ENCODE peak calls at places on chromosome 15, in ten cellular contexts. B is choroid plexus epithelial cell, D is testis, I is transverse colon, Z is HCT116, L is heart left ventricle, E is lung, T is fibroblast of pulmonary artery, F is RWPE2, A is retinal pigment epithelial cell. H is an unnamed sample.

GRCh38 chr15:85582076-85582718 is 201.8 kb downstream of the AKAP13 start:
- DNase-seq in D (no peak), I (peak), E (no peak), T (peak), B (peak), L (no peak), Z (no peak), F (no peak), A (no peak), H (no peak)

GRCh38 chr15:74240002-74240568 is 4.0 kb downstream of the CCDC33 start:
- DNase-seq in I (peak), T (peak), Z (peak), B (peak), D (peak), F (peak), E (peak), L (peak), A (peak), H (peak)

GRCh38 chr15:60682615-60683014 is 203.7 kb upstream of the ICE2 start:
- DNase-seq in Z (no peak), B (no peak), E (no peak), I (no peak), L (no peak), D (peak), T (no peak), A (no peak), F (no peak), H (no peak)

GRCh38 chr15:66287461-66288055 is 5.8 kb upstream of the DIS3L start:
- DNase-seq in A (no peak), Z (no peak), T (peak), F (no peak), L (no peak), E (no peak), I (no peak), B (peak), D (no peak), H (no peak)

GRCh38 chr15:69134841-69135240 is 25.6 kb upstream of the GLCE start:
- DNase-seq in T (no peak), F (no peak), D (no peak), Z (no peak), I (no peak), B (no peak), A (no peak), E (no peak), L (no peak), H (no peak)

GRCh38 chr15:33156021-33156420 is 38.5 kb downstream of the FMN1 start:
- DNase-seq in I (no peak), D (no peak), E (no peak), F (no peak), T (no peak), Z (no peak), B (no peak), L (no peak), A (no peak), H (no peak)

GRCh38 chr15:77865701-77866100 is 211.8 kb downstream of the TBC1D2B start:
- DNase-seq in B (no peak), L (no peak), F (peak), Z (no peak), D (no peak), I (peak), T (no peak), A (no peak), E (no peak), H (no peak)

GRCh38 chr15:68199340-68199739 is 5.8 kb downstream of the CALML4 start:
- DNase-seq in A (no peak), F (no peak), D (no peak), E (no peak), T (no peak), Z (no peak), B (no peak), I (no peak), L (no peak), H (no peak)

GRCh38 chr15:90463381-90463780 is 66.3 kb upstream of the CRTC3 start:
- DNase-seq in Z (no peak), A (peak), I (no peak), E (no peak), F (no peak), T (peak), B (peak), L (peak), D (no peak), H (peak)

GRCh38 chr15:77983091-77983707 is 94.3 kb downstream of the TBC1D2B start:
- DNase-seq in B (no peak), A (no peak), Z (no peak), T (no peak), L (no peak), I (no peak), E (no peak), D (peak), F (peak), H (no peak)

GRCh38 chr15:59360896-59361295 is 11.8 kb downstream of the MYO1E start:
- DNase-seq in I (no peak), F (no peak), A (no peak), Z (no peak), D (no peak), L (no peak), E (no peak), B (peak), T (no peak), H (no peak)

GRCh38 chr15:68210821-68211655 is 5.9 kb upstream of the CALML4 start:
- DNase-seq in B (peak), I (peak), T (peak), L (peak), F (peak), E (peak), Z (no peak), D (peak), A (no peak), H (no peak)

GRCh38 chr15:75037685-75038084 is 14.3 kb downstream of the PPCDC start:
- DNase-seq in T (peak), E (no peak), B (peak), D (no peak), A (no peak), F (no peak), Z (no peak), L (no peak), I (no peak), H (no peak)

GRCh38 chr15:98745650-98746374 is 97.5 kb downstream of the IGF1R start:
- DNase-seq in B (peak), A (no peak), D (no peak), F (no peak), I (no peak), T (no peak), L (no peak), E (no peak), Z (no peak), H (no peak)

GRCh38 chr15:34122771-34123183 is 20.9 kb downstream of the PGBD4 start:
- DNase-seq in Z (no peak), D (no peak), L (no peak), A (peak), T (peak), I (no peak), B (peak), F (no peak), E (no peak), H (no peak)

GRCh38 chr15:56957812-56958406 is 39.5 kb downstream of the TCF12 start:
- DNase-seq in E (no peak), D (no peak), A (no peak), L (no peak), T (no peak), Z (no peak), I (no peak), F (no peak), B (no peak), H (no peak)

GRCh38 chr15:74025436-74025835 is 30.9 kb downstream of the PML start:
- DNase-seq in E (no peak), L (no peak), A (no peak), D (no peak), Z (no peak), I (no peak), B (peak), F (no peak), T (peak), H (no peak)

GRCh38 chr15:80787238-80787805 is 8.2 kb downstream of the CEMIP start:
- DNase-seq in I (no peak), L (no peak), E (no peak), F (no peak), Z (no peak), T (no peak), D (no peak), A (no peak), B (peak), H (no peak)

GRCh38 chr15:33985287-33985686 is 17.0 kb downstream of the CHRM5 start:
- DNase-seq in Z (no peak), E (no peak), I (no peak), L (no peak), D (no peak), B (peak), T (peak), A (peak), F (no peak), H (peak)

GRCh38 chr15:58260186-58260910 is 122.2 kb downstream of the AQP9 start:
- DNase-seq in I (no peak), A (no peak), E (no peak), T (no peak), Z (no peak), L (no peak), F (no peak), D (no peak), B (no peak), H (no peak)

GRCh38 chr15:54280726-54281125 is 302.5 kb downstream of the UNC13C start:
- DNase-seq in E (no peak), I (no peak), A (no peak), B (no peak), Z (no peak), L (no peak), F (no peak), D (no peak), T (no peak), H (no peak)

GRCh38 chr15:35750051-35750450 is 204.1 kb upstream of the DPH6 start:
- DNase-seq in T (no peak), Z (no peak), A (no peak), F (no peak), L (no peak), D (no peak), B (no peak), E (no peak), I (no peak), H (no peak)

GRCh38 chr15:66748320-66748779 is 46.3 kb downstream of the SMAD6 start:
- DNase-seq in E (no peak), Z (no peak), B (peak), F (no peak), I (no peak), D (no peak), A (peak), L (no peak), T (peak), H (no peak)

GRCh38 chr15:25724899-25725298 is 138.2 kb downstream of the ATP10A start:
- DNase-seq in I (no peak), E (no peak), B (no peak), L (no peak), D (peak), T (no peak), Z (no peak), F (no peak), A (no peak), H (no peak)

GRCh38 chr15:77795446-77795845 is 162.7 kb upstream of the LINGO1 start:
- DNase-seq in E (no peak), Z (no peak), A (no peak), F (no peak), I (no peak), B (no peak), T (no peak), L (no peak), D (no peak), H (no peak)

GRCh38 chr15:50107157-50107556 is 11.9 kb downstream of the ATP8B4 start:
- DNase-seq in A (no peak), B (no peak), T (no peak), I (no peak), D (no peak), F (no peak), E (no peak), L (no peak), Z (no peak), H (no peak)

GRCh38 chr15:59657635-59658125 is 365 bp upstream of the GTF2A2 start:
- DNase-seq in A (no peak), Z (no peak), T (no peak), B (no peak), L (no peak), D (no peak), E (no peak), I (peak), F (no peak), H (no peak)

GRCh38 chr15:65862682-65863081 is 6.6 kb upstream of the RAB11A start:
- DNase-seq in Z (peak), D (peak), L (no peak), E (peak), T (peak), B (peak), A (peak), F (no peak), I (peak), H (no peak)

GRCh38 chr15:71116942-71117341 is 1.7 kb downstream of the THSD4 start:
- DNase-seq in Z (no peak), A (no peak), B (no peak), L (peak), T (no peak), I (peak), E (no peak), D (no peak), F (no peak), H (no peak)

GRCh38 chr15:76994001-76994400 is 925 bp upstream of the PSTPIP1 start:
- DNase-seq in L (no peak), A (no peak), B (no peak), E (no peak), I (peak), Z (no peak), D (no peak), T (no peak), F (peak), H (no peak)

GRCh38 chr15:61091229-61091628 is 137.9 kb downstream of the RORA start:
- DNase-seq in Z (no peak), L (no peak), F (no peak), E (no peak), T (no peak), B (no peak), A (no peak), D (no peak), I (no peak), H (no peak)

GRCh38 chr15:29570931-29571727 is 251.1 kb downstream of the TJP1 start:
- DNase-seq in E (no peak), A (no peak), B (peak), F (no peak), D (peak), I (peak), T (peak), L (no peak), Z (no peak), H (no peak)

GRCh38 chr15:69126054-69126469 is 34.4 kb upstream of the GLCE start:
- DNase-seq in T (peak), F (no peak), E (peak), Z (no peak), D (no peak), B (peak), L (no peak), I (no peak), A (no peak), H (no peak)

GRCh38 chr15:59388670-59389069 is 16.0 kb upstream of the MYO1E start:
- DNase-seq in Z (no peak), F (no peak), A (no peak), L (no peak), I (no peak), B (peak), E (no peak), D (no peak), T (peak), H (peak)

GRCh38 chr15:38597221-38597800 is 32.7 kb upstream of the RASGRP1 start:
- DNase-seq in T (no peak), A (no peak), Z (no peak), F (no peak), L (no peak), D (no peak), E (no peak), I (no peak), B (no peak), H (no peak)

GRCh38 chr15:31236184-31237041 is 90.2 kb upstream of the KLF13 start:
- DNase-seq in E (peak), D (peak), Z (no peak), F (peak), A (peak), B (peak), I (peak), L (peak), T (peak), H (peak)

GRCh38 chr15:38598749-38599148 is 34.1 kb upstream of the RASGRP1 start:
- DNase-seq in B (no peak), F (no peak), I (no peak), L (no peak), A (no peak), E (no peak), D (no peak), Z (no peak), T (no peak), H (no peak)

GRCh38 chr15:90364251-90364650 is 12.2 kb downstream of the ZNF774 start:
- DNase-seq in A (peak), L (no peak), Z (no peak), T (peak), D (no peak), I (no peak), F (no peak), E (no peak), B (peak), H (peak)

GRCh38 chr15:58361291-58361759 is 70.5 kb upstream of the LIPC start:
- DNase-seq in L (no peak), B (peak), T (peak), Z (no peak), F (no peak), A (no peak), I (no peak), D (no peak), E (no peak), H (no peak)

GRCh38 chr15:96047255-96047931 is 283.1 kb upstream of the NR2F2 start:
- DNase-seq in T (peak), E (no peak), I (no peak), A (no peak), B (peak), Z (no peak), F (no peak), D (no peak), L (peak), H (peak)
- TF ChIP-seq CTCF in T (peak), E (no peak), I (no peak), A (no peak), B (peak), Z (no peak), F (no peak), D (no peak), L (no peak), H (no peak)

DNA sequence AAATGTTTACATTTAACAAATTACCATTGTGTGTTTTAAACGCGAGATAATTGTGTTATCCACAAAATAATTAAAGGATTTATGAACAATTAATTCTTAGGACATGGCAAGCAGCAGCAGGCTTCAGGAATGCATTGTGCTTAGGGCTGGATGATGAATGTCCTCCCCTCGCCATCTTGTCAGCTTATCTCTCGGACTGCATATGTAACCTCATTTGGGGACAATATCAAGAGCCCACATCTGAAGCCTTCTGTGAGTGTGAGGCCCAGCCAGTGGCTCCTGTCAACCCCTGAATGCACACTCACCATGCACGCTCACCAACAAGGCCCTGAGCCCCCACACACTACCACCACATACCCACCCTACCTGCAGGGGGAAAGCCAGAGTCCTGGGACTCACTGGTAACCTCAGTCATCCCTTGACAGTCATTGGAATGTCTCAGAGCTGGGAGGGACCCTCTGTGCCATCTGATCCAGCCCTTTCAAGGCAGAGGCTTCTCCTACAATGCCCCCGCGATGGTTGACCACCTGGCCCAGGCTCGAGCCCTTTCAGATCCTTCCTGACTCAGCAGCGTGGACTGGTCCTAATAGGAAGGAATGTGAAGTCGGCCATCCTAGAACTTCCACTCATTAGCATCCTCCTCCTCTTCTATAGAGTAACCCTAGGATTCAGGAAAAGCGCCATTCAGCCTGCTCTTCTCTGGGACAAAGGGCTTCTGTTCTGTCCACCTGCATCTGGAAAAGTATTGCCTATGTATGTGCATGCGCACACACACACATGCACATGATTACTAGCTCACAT is 38.2 kb downstream of the MRPL46 start:
- DNase-seq in D (no peak), B (no peak), T (no peak), A (no peak), E (no peak), L (no peak), I (no peak), Z (no peak), F (no peak), H (no peak)
- H3K4me3 ChIP-seq in D (no peak), B (no peak), T (no peak), A (no peak), E (no peak), L (no peak), I (no peak), Z (no peak), F (no peak), H (no peak)

GRCh38 chr15:23497710-23498111 is 50.7 kb upstream of the GOLGA6L2 start:
- DNase-seq in T (no peak), A (no peak), D (no peak), I (no peak), L (no peak), B (peak), E (no peak), Z (no peak), F (no peak), H (no peak)
- TF ChIP-seq CTCF in T (peak), A (peak), D (peak), I (peak), L (no peak), B (peak), E (no peak), Z (peak), F (peak), H (peak)

DNA sequence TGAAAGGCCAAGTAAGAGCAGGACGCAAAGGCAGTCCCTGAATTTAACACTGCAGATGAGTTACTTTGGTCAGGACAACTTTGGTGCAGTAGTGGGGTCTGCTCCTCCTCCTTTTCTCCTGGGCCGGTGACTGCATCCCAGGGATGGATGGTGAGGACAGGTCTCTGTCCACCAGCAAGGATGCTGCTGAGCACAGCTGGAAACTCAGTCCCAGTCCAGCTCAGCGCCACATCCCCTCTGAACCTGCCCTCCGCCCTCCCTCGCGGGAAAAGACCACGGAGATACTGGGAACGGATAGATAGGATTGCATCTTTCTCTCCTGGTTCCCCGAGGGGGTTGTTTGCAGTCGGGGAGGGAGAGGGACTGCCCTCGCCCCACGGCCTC is 13.8 kb downstream of the GRAMD2A start:
- DNase-seq in E (no peak), F (peak), B (no peak), L (no peak), A (no peak), I (no peak), D (no peak), Z (no peak), T (no peak), H (no peak)
- H3K4me3 ChIP-seq in E (no peak), F (no peak), B (peak), L (no peak), A (peak), I (no peak), D (peak), Z (peak), T (no peak), H (no peak)

GRCh38 chr15:52567886-52568568 is 803 bp downstream of the ARPP19 start:
- DNase-seq in F (peak), L (no peak), D (peak), Z (peak), B (peak), E (peak), T (no peak), I (peak), A (no peak), H (no peak)

GRCh38 chr15:52566889-52567288 is 1.9 kb downstream of the ARPP19 start:
- DNase-seq in Z (no peak), T (no peak), L (no peak), F (no peak), I (no peak), E (no peak), D (no peak), A (no peak), B (no peak), H (no peak)

GRCh38 chr15:52569244-52569585 is 385 bp upstream of the ARPP19 start:
- DNase-seq in A (no peak), B (no peak), I (no peak), E (no peak), Z (no peak), F (no peak), D (no peak), L (no peak), T (no peak), H (no peak)

GRCh38 chr15:52563499-52564060 is 5.2 kb downstream of the ARPP19 start:
- DNase-seq in B (no peak), D (no peak), I (no peak), L (no peak), Z (no peak), E (no peak), A (peak), T (no peak), F (no peak), H (no peak)

DNA sequence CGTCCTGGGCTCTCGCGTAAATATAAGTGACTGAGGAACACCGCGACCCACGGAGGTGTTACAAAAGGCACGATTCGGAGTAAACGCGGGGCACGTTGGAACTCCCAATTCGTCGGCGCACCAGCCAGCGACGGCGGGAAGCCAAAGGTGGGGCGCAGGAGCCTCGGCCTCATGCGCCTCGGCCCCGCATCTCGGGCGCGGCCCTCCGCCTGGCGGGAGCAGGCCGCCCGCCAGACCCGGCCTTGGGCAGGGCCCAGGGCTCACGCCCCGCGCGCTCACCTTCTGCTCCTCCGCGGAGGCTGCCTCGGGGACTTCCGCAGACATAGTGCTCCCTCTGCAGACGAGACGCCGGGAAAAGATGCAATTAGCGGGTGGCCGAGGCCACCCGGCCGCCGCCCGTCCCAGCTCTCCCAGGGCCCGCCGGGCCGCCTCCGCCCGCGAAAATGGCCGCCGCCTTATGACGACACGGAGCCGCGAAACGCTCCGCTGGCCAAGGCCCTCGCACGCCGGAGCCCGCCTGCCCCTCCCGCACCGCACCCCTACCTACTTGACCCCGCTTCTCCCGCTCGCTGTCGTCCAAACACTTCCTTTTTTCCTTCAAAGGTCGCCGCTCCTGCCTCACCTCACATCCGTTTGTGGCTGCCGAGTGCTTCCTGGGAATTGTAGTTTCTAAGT is at the start of gene ARPP19:
- DNase-seq in A (peak), Z (peak), F (peak), B (peak), I (peak), T (peak), E (peak), L (peak), D (peak), H (peak)
- TF ChIP-seq CTCF in A (peak), Z (no peak), F (peak), B (no peak), I (peak), T (no peak), E (no peak), L (peak), D (no peak), H (no peak)

H was measured in kidney epithelial cell.